ENCODE peak calls at places on chromosomes 11 and 22, in four cellular contexts. Q is K562, A is H1, H is SK-N-SH. N is an unnamed sample.

GRCh38 chr11:99080154-99080553 is 59.4 kb downstream of the CNTN5 start:
- DNase-seq in Q (no peak), A (no peak), H (no peak), N (no peak)

GRCh38 chr22:46354176-46354992 is 18.9 kb downstream of the TRMU start:
- DNase-seq in A (no peak), H (no peak), Q (no peak), N (no peak)

GRCh38 chr11:63680842-63681207 is 475 bp upstream of the RTN3 start:
- DNase-seq in Q (peak), A (no peak), H (peak), N (no peak)

GRCh38 chr11:30789270-30789669 is 203.1 kb upstream of the MPPED2 start:
- DNase-seq in Q (no peak), H (no peak), A (no peak), N (no peak)

GRCh38 chr11:57276857-57277505 is 39.9 kb upstream of the APLNR start:
- DNase-seq in H (no peak), A (no peak), Q (no peak), N (no peak)

GRCh38 chr22:30340911-30341685 is 14.4 kb upstream of the TBC1D10A start:
- DNase-seq in Q (no peak), H (no peak), A (no peak), N (no peak)

GRCh38 chr22:48889887-48890692 is 937.6 kb downstream of the BRD1 start:
- DNase-seq in Q (no peak), A (no peak), H (no peak), N (no peak)

GRCh38 chr11:16856022-16856471 is 117.6 kb downstream of the C11orf58 start:
- DNase-seq in Q (no peak), H (no peak), A (no peak), N (no peak)

GRCh38 chr11:68117896-68118470 is 3.2 kb downstream of the CHKA start:
- DNase-seq in H (no peak), A (no peak), Q (peak), N (no peak)

GRCh38 chr11:34356918-34357645 is 728 bp downstream of the ABTB2 start:
- DNase-seq in A (peak), H (peak), Q (peak), N (peak)

GRCh38 chr11:106156290-106156937 is 79.0 kb downstream of the AASDHPPT start:
- DNase-seq in Q (peak), H (peak), A (no peak), N (no peak)

GRCh38 chr11:97722065-97722464 is 1298.7 kb upstream of the CNTN5 start:
- DNase-seq in Q (no peak), A (no peak), H (no peak), N (no peak)

GRCh38 chr11:85844439-85845051 is 10.6 kb upstream of the CCDC83 start:
- DNase-seq in A (no peak), Q (no peak), H (no peak), N (no peak)

GRCh38 chr22:39242809-39243442 is 1.9 kb downstream of the PDGFB start:
- DNase-seq in Q (no peak), H (no peak), A (peak), N (peak)

GRCh38 chr22:32042924-32043323 is at the start of gene SLC5A1:
- DNase-seq in A (no peak), H (no peak), Q (no peak), N (peak)

GRCh38 chr11:2366271-2366670 is 10.8 kb upstream of the CD81 start:
- DNase-seq in A (no peak), H (no peak), Q (no peak), N (no peak)

GRCh38 chr11:68941324-68942089 is 37.8 kb downstream of the IGHMBP2 start:
- DNase-seq in Q (no peak), H (no peak), A (no peak), N (no peak)

GRCh38 chr11:10301656-10302293 is 3.1 kb upstream of the ADM start:
- DNase-seq in H (no peak), Q (no peak), A (no peak), N (no peak)

GRCh38 chr11:73982595-73982989 is at the start of gene UCP2:
- DNase-seq in A (no peak), H (peak), Q (peak), N (peak)
- TF ChIP-seq JUND in A (no peak), H (no peak), Q (no peak), N (no peak)

GRCh38 chr11:74925281-74925680 is 23.6 kb downstream of the XRRA1 start:
- DNase-seq in Q (no peak), A (no peak), H (no peak), N (no peak)
- TF ChIP-seq JUND in Q (no peak), A (no peak), H (no peak), N (no peak)

DNA sequence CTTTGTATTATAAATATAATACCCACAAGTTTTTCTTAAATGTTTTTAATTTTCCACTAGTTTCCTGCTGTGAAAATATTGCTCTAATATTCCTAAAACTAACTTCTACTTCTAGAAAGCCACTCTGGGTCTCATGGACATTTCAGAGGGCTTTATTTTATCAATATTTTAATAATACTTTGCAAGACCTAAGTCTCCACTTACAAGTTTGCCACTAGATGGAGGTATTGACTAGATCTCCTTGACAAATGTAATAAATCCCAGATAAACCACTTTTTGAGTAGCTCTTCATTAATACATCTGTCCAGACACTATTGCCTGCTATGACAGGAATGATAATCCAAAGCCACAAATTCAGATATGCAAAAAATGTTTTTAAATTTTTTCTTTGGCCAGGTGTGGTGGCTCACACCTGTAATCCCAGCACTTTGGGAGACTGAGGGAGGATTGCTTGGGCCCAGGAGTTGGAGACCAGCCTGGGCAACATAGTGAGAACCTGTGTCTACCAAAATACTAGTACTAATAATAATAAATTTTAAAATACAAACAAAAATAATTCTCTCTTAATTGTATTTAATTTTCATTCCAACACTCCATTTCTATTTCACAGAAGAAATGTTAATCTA is 3.5 kb upstream of the ACAT1 start:
- DNase-seq in A (no peak), H (peak), Q (peak), N (peak)
- TF ChIP-seq JUND in A (no peak), H (no peak), Q (no peak), N (no peak)

DNA sequence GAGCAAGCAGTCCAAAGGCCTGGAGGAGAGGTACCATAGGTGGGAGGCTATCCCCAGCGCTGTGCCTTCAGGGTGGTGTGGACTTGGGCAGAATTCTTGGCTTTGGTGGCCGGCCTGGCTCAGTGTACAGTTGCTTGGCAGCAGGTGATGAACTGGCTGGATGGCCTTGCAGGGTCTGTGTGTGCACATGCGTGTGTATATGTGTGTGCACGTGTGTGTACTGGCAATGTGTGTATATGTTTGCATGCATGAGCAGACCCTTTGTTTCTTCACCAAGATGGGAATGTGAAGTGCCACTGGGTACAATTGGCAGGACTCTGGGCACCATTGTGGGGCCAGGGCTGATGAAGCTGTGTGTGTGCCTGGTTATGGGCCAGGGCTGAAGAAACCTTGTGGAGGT is 53.0 kb downstream of the CEP164 start:
- DNase-seq in A (no peak), H (no peak), Q (no peak), N (no peak)
- TF ChIP-seq JUND in A (no peak), H (no peak), Q (no peak), N (no peak)

GRCh38 chr11:124409906-124410305 is 11.1 kb upstream of the OR8B3 start:
- DNase-seq in A (no peak), H (no peak), Q (no peak), N (no peak)

GRCh38 chr11:124421043-124421442 is 3.6 kb downstream of the OR8B4 start:
- DNase-seq in Q (no peak), A (no peak), H (no peak), N (no peak)

GRCh38 chr11:124415356-124415923 is 9.2 kb downstream of the OR8B4 start:
- DNase-seq in Q (peak), A (no peak), H (no peak), N (peak)
- TF ChIP-seq JUND in Q (no peak), A (no peak), H (no peak), N (no peak)

GRCh38 chr11:73236205-73236765 is 18.2 kb downstream of the P2RY2 start:
- DNase-seq in A (no peak), Q (no peak), H (no peak), N (no peak)
- TF ChIP-seq JUND in A (no peak), Q (no peak), H (no peak), N (no peak)

GRCh38 chr11:27512238-27512637 is 5.7 kb upstream of the LIN7C start:
- DNase-seq in H (no peak), Q (no peak), A (no peak), N (no peak)

GRCh38 chr11:27509953-27510352 is 3.4 kb upstream of the LIN7C start:
- DNase-seq in H (no peak), Q (no peak), A (no peak), N (no peak)

GRCh38 chr11:27505781-27506180 is 788 bp downstream of the LIN7C start:
- DNase-seq in H (no peak), A (no peak), Q (no peak), N (no peak)

GRCh38 chr11:27506200-27507182 is at the start of gene LIN7C:
- DNase-seq in Q (peak), H (peak), A (peak), N (peak)

GRCh38 chr11:27507561-27508322 is 1.2 kb upstream of the LIN7C start:
- DNase-seq in Q (no peak), H (no peak), A (no peak), N (no peak)
- TF ChIP-seq JUND in Q (no peak), H (no peak), A (no peak), N (no peak)

GRCh38 chr11:110430267-110431211 is 791 bp downstream of the FDX1 start:
- DNase-seq in A (no peak), H (no peak), Q (no peak), N (peak)
- TF ChIP-seq JUND in A (no peak), H (no peak), Q (no peak), N (no peak)

N was measured in T47D.